ENCODE peak calls at places on chromosome 21, in four cellular contexts. C is HL-60, Z is GM12878, P is K562. L is an unnamed sample.
A peak's percentile ranks its signal among the peaks of the same experiment; 100 is the strongest.

GRCh38 chr21:43297989-43298388 is 128.9 kb downstream of the SIK1 start:
- DNase-seq in P (no peak), C (no peak), Z (no peak), L (no peak)

GRCh38 chr21:42425603-42425985 is 21.9 kb downstream of the UBASH3A start:
- DNase-seq in C (no peak), P (no peak), Z (peak; percentile 84), L (no peak)

GRCh38 chr21:41142051-41142795 is 25.7 kb upstream of the BACE2 start:
- DNase-seq in P (no peak), C (no peak), Z (no peak), L (no peak)

GRCh38 chr21:46626536-46627302 is 8.8 kb upstream of the PRMT2 start:
- DNase-seq in Z (no peak), C (peak; percentile 65), P (no peak), L (no peak)

GRCh38 chr21:38095220-38095619 is 161.6 kb upstream of the KCNJ15 start:
- DNase-seq in C (no peak), P (no peak), Z (no peak), L (no peak)

GRCh38 chr21:39265603-39266002 is 47.8 kb downstream of the BRWD1 start:
- DNase-seq in Z (no peak), C (no peak), P (no peak), L (peak; percentile 9)

GRCh38 chr21:42003051-42003461 is 7.1 kb downstream of the ZBTB21 start:
- DNase-seq in C (no peak), Z (no peak), P (no peak), L (no peak)

GRCh38 chr21:42198949-42199348 is 20.0 kb upstream of the ABCG1 start:
- DNase-seq in P (no peak), C (no peak), Z (no peak), L (no peak)

GRCh38 chr21:42056996-42057689 is 14.0 kb upstream of the UMODL1 start:
- DNase-seq in Z (no peak), C (no peak), P (no peak), L (no peak)

GRCh38 chr21:38297193-38297592 is 40.4 kb downstream of the KCNJ15 start:
- DNase-seq in C (peak; percentile 23), Z (no peak), P (no peak), L (no peak)

GRCh38 chr21:41620982-41621381 is 113.0 kb upstream of the TMPRSS2 start:
- DNase-seq in P (no peak), C (no peak), Z (no peak), L (no peak)

GRCh38 chr21:38853421-38853919 is 47.7 kb downstream of the ETS2 start:
- DNase-seq in C (peak; percentile 61), Z (no peak), P (no peak), L (no peak)

GRCh38 chr21:39169906-39170305 is 13.3 kb downstream of the PSMG1 start:
- DNase-seq in Z (no peak), P (no peak), C (no peak), L (no peak)

GRCh38 chr21:29939859-29940245 is at the start of gene GRIK1:
- DNase-seq in P (peak; percentile 19), C (no peak), Z (no peak), L (no peak)

GRCh38 chr21:41098481-41098880 is 69.5 kb upstream of the BACE2 start:
- DNase-seq in Z (no peak), C (no peak), P (no peak), L (no peak)

GRCh38 chr21:36699546-36700294 is 805 bp downstream of the SIM2 start:
- DNase-seq in P (no peak), Z (no peak), C (no peak), L (peak; percentile 24)

GRCh38 chr21:43298546-43299440 is 128.1 kb downstream of the SIK1 start:
- DNase-seq in P (no peak), C (no peak), Z (no peak), L (no peak)

GRCh38 chr21:40049959-40050290 is 182.7 kb downstream of the PCP4 start:
- DNase-seq in Z (no peak), P (no peak), C (no peak), L (no peak)

GRCh38 chr21:31397515-31397926 is 53.5 kb upstream of the TIAM1 start:
- DNase-seq in C (no peak), Z (no peak), P (no peak), L (no peak)
- TF ChIP-seq SPI1 in C (no peak), Z (no peak), P (no peak), L (no peak)

GRCh38 chr21:31184462-31184861 is 146.2 kb upstream of the KRTAP19-8 start:
- DNase-seq in Z (no peak), P (no peak), C (no peak), L (no peak)
- TF ChIP-seq SPI1 in Z (peak; percentile 9), P (no peak), C (no peak), L (peak; percentile 22)

DNA sequence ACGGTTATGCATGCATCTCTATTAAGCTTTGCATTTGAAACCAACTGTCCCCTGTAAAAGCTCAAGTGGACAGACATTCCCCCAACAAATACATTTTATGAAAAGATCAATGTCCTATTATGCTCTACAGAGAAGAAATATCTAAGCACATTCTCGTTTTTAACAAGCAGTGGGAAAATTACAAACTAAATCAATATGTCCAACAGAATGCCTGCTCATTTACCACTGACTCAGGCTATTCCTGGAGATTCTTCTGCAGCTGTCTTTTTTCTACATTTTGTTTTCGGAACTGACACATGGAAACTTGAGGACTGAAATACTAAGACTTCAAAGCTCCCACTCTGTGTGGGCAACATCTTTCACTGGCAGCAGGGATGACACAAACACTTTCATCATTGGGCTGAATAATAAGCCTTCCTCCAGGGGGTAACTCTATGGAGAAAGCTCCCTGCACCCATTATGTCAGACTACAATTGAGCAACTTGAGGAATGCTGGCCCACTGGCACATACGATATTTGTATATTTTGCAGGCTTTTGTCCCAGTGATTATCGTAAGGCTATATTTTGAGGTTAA is 175.6 kb upstream of the NCAM2 start:
- DNase-seq in P (no peak), C (no peak), Z (no peak), L (no peak)
- TF ChIP-seq SPI1 in P (no peak), C (no peak), Z (no peak), L (no peak)

DNA sequence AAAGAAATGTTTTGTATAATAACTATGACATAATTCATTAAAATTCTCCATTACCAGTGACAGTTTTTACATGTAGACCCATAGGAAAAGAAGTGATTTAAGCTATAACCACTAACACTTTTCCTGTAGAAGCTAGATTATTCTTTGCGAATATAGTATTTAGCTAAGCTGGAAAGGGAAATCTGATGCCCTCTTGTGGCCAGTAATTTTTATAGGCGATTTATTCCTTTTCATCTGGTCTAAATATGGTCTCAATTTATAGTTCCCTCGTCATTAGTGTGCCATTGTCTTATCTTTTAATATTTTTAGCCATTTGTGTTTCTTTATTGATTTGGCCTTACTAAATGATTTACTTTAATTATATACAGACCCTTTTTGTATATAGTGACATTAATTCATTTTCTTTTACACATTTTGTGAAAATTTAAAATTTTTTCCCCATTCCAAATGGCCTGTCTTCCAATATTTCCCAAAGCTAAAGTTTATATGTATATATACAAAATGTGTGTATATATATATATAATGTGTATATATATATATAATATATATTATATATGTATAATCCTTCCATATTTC is 26.7 kb downstream of the BTG3 start:
- DNase-seq in C (peak; percentile 2), Z (no peak), P (peak; percentile 16), L (no peak)
- TF ChIP-seq SPI1 in C (no peak), Z (no peak), P (no peak), L (no peak)

GRCh38 chr21:23699402-23699801 is 1907.9 kb downstream of the MRPL39 start:
- DNase-seq in C (no peak), P (no peak), Z (no peak), L (no peak)

GRCh38 chr21:23695449-23695848 is 1911.8 kb downstream of the MRPL39 start:
- DNase-seq in C (no peak), P (no peak), Z (no peak), L (no peak)

DNA sequence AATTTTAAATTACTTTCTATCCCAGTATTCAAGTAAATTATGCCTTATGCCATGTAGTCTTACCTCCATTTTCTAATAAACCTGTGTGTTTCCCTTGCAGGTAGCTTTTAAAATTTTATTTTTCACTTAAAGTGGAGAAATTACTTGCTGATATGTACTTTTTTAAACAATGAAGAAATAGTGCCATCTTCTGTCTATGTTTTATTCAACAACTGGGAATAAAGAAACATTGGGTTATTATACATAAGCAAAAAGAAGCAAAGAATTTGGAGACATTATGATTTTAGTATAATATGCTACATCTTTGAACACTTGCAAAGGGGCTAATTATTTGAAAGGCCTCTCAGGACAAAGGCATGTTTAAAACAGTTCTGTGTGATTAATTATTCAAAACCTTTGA is 1912.9 kb downstream of the MRPL39 start:
- DNase-seq in C (no peak), Z (no peak), P (no peak), L (no peak)
- TF ChIP-seq SPI1 in C (no peak), Z (no peak), P (no peak), L (no peak)

GRCh38 chr21:35046880-35047229 is 2.2 kb downstream of the RUNX1 start:
- DNase-seq in C (peak; percentile 58), Z (no peak), P (no peak), L (no peak)
- TF ChIP-seq SPI1 in C (no peak), Z (no peak), P (no peak), L (no peak)

GRCh38 chr21:14989359-14989758 is 75.4 kb downstream of the NRIP1 start:
- DNase-seq in P (no peak), Z (no peak), C (no peak), L (no peak)
- TF ChIP-seq SPI1 in P (no peak), Z (no peak), C (no peak), L (no peak)

DNA sequence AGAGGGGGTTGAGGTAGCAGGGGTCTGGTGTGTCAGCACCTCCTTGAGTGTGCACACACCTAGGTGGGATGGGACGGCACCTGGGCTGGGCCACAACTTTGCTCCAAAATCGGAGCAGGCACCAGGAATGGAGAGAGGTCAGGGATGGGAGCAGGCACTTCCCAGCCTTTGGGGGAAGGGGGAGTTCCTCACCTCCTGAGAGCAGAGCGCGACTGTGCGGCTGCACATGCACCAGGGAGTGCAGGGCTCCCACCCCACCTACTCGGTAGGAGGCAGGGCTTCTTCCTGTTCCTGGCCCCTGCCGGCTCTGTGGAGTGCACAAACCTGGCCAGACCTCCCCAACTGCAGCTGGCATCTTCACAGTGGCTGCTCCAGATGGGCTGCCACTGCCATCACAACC is 399.3 kb downstream of the NCAM2 start:
- DNase-seq in C (no peak), Z (no peak), P (no peak), L (no peak)
- TF ChIP-seq SPI1 in C (no peak), Z (no peak), P (no peak), L (no peak)